ENCODE peak calls at places on chromosomes 1 and 21, in five cellular contexts. One of them, this sample, is unnamed.

GRCh38 chr1:54542120-54542961 is 5.7 kb upstream of the ACOT11 start:
- DNase-seq in NCI-H1694: no peak
- DNase-seq in Kasumi-1: peak
- DNase-seq in left ventricle myocardium inferior: peak
- DNase-seq in Calu3: peak
- DNase-seq in this sample: peak

GRCh38 chr21:46459356-46460112 is 843 bp downstream of the DIP2A start:
- DNase-seq in NCI-H1694: no peak
- DNase-seq in Kasumi-1: peak
- DNase-seq in left ventricle myocardium inferior: peak
- DNase-seq in Calu3: peak
- DNase-seq in this sample: peak

GRCh38 chr1:65469889-65470340 is 49.4 kb downstream of the LEPR start:
- DNase-seq in NCI-H1694: no peak
- DNase-seq in Kasumi-1: no peak
- DNase-seq in left ventricle myocardium inferior: no peak
- DNase-seq in Calu3: no peak
- DNase-seq in this sample: no peak

GRCh38 chr1:159005676-159006075 is 4.0 kb upstream of the IFI16 start:
- DNase-seq in NCI-H1694: no peak
- DNase-seq in Kasumi-1: peak
- DNase-seq in left ventricle myocardium inferior: no peak
- DNase-seq in Calu3: no peak
- DNase-seq in this sample: peak

GRCh38 chr1:161484613-161485012 is 20.6 kb upstream of the FCGR2A start:
- DNase-seq in NCI-H1694: no peak
- DNase-seq in Kasumi-1: peak
- DNase-seq in left ventricle myocardium inferior: no peak
- DNase-seq in Calu3: no peak
- DNase-seq in this sample: no peak

GRCh38 chr1:54758678-54759348 is 5.5 kb downstream of the PARS2 start:
- DNase-seq in NCI-H1694: no peak
- DNase-seq in Kasumi-1: no peak
- DNase-seq in left ventricle myocardium inferior: no peak
- DNase-seq in Calu3: no peak
- DNase-seq in this sample: no peak

GRCh38 chr1:26705788-26706237 is 10.0 kb downstream of the ARID1A start:
- DNase-seq in NCI-H1694: no peak
- DNase-seq in Kasumi-1: no peak
- DNase-seq in left ventricle myocardium inferior: no peak
- DNase-seq in Calu3: peak
- DNase-seq in this sample: no peak

GRCh38 chr1:23524716-23525401 is 6.2 kb downstream of the E2F2 start:
- DNase-seq in NCI-H1694: peak
- DNase-seq in Kasumi-1: no peak
- DNase-seq in left ventricle myocardium inferior: no peak
- DNase-seq in Calu3: no peak
- DNase-seq in this sample: no peak

GRCh38 chr1:199226163-199226562 is 587.3 kb downstream of the PTPRC start:
- DNase-seq in NCI-H1694: no peak
- DNase-seq in Kasumi-1: no peak
- DNase-seq in left ventricle myocardium inferior: no peak
- DNase-seq in Calu3: no peak
- DNase-seq in this sample: no peak

GRCh38 chr1:201584510-201584991 is 45.6 kb downstream of the NAV1 start:
- DNase-seq in NCI-H1694: no peak
- DNase-seq in Kasumi-1: no peak
- DNase-seq in left ventricle myocardium inferior: peak
- DNase-seq in Calu3: no peak
- DNase-seq in this sample: no peak

GRCh38 chr1:100699744-100700143 is 19.8 kb upstream of the VCAM1 start:
- DNase-seq in NCI-H1694: no peak
- DNase-seq in Kasumi-1: no peak
- DNase-seq in left ventricle myocardium inferior: no peak
- DNase-seq in Calu3: no peak
- DNase-seq in this sample: no peak

GRCh38 chr1:34131396-34132160 is 33.5 kb downstream of the CSMD2 start:
- DNase-seq in NCI-H1694: no peak
- DNase-seq in Kasumi-1: no peak
- DNase-seq in left ventricle myocardium inferior: no peak
- DNase-seq in Calu3: no peak
- DNase-seq in this sample: no peak

GRCh38 chr1:248905949-248906740 is at the start of gene PGBD2:
- DNase-seq in NCI-H1694: peak
- DNase-seq in Kasumi-1: peak
- DNase-seq in left ventricle myocardium inferior: peak
- DNase-seq in Calu3: peak
- DNase-seq in this sample: peak

GRCh38 chr1:164673584-164674214 is 114.7 kb downstream of the PBX1 start:
- DNase-seq in NCI-H1694: no peak
- DNase-seq in Kasumi-1: no peak
- DNase-seq in left ventricle myocardium inferior: no peak
- DNase-seq in Calu3: no peak
- DNase-seq in this sample: no peak

GRCh38 chr21:45974073-45975016 is 7.2 kb upstream of the COL6A1 start:
- DNase-seq in NCI-H1694: no peak
- DNase-seq in Kasumi-1: no peak
- DNase-seq in left ventricle myocardium inferior: peak
- DNase-seq in Calu3: peak
- DNase-seq in this sample: no peak

GRCh38 chr1:215566556-215567490 is at the start of gene KCTD3:
- DNase-seq in NCI-H1694: peak
- DNase-seq in Kasumi-1: peak
- DNase-seq in left ventricle myocardium inferior: peak
- DNase-seq in Calu3: peak
- DNase-seq in this sample: peak

GRCh38 chr1:16075337-16076002 is 2.0 kb upstream of the FAM131C start:
- DNase-seq in NCI-H1694: no peak
- DNase-seq in Kasumi-1: no peak
- DNase-seq in left ventricle myocardium inferior: peak
- DNase-seq in Calu3: no peak
- DNase-seq in this sample: no peak

GRCh38 chr1:200405273-200405672 is 4.6 kb downstream of the ZNF281 start:
- DNase-seq in NCI-H1694: no peak
- DNase-seq in Kasumi-1: no peak
- DNase-seq in left ventricle myocardium inferior: no peak
- DNase-seq in Calu3: no peak
- DNase-seq in this sample: no peak

GRCh38 chr21:43193651-43194302 is 25.0 kb downstream of the CRYAA start:
- DNase-seq in NCI-H1694: no peak
- DNase-seq in Kasumi-1: no peak
- DNase-seq in left ventricle myocardium inferior: peak
- DNase-seq in Calu3: peak
- DNase-seq in this sample: peak

GRCh38 chr1:31707711-31708110 is 3.9 kb upstream of the COL16A1 start:
- DNase-seq in NCI-H1694: no peak
- DNase-seq in Kasumi-1: peak
- DNase-seq in left ventricle myocardium inferior: no peak
- DNase-seq in Calu3: peak
- DNase-seq in this sample: no peak

GRCh38 chr1:116387551-116387950 is 14.5 kb downstream of the ATP1A1 start:
- DNase-seq in NCI-H1694: no peak
- DNase-seq in Kasumi-1: no peak
- DNase-seq in left ventricle myocardium inferior: no peak
- DNase-seq in Calu3: no peak
- DNase-seq in this sample: no peak

GRCh38 chr1:234827181-234827580 is 217.2 kb upstream of the IRF2BP2 start:
- DNase-seq in NCI-H1694: no peak
- DNase-seq in Kasumi-1: no peak
- DNase-seq in left ventricle myocardium inferior: no peak
- DNase-seq in Calu3: no peak
- DNase-seq in this sample: no peak

GRCh38 chr1:147627435-147628110 is 42.8 kb downstream of the ACP6 start:
- DNase-seq in NCI-H1694: peak
- DNase-seq in Kasumi-1: peak
- DNase-seq in left ventricle myocardium inferior: peak
- DNase-seq in Calu3: peak
- DNase-seq in this sample: peak

GRCh38 chr1:202697038-202697437 is 13.2 kb downstream of the SYT2 start:
- DNase-seq in NCI-H1694: peak
- DNase-seq in Kasumi-1: no peak
- DNase-seq in left ventricle myocardium inferior: no peak
- DNase-seq in Calu3: peak
- DNase-seq in this sample: no peak

GRCh38 chr1:94496076-94496755 is 45.3 kb downstream of the F3 start:
- DNase-seq in NCI-H1694: no peak
- DNase-seq in Kasumi-1: no peak
- DNase-seq in left ventricle myocardium inferior: no peak
- DNase-seq in Calu3: no peak
- DNase-seq in this sample: no peak

GRCh38 chr21:15755125-15755524 is 25.3 kb downstream of the USP25 start:
- DNase-seq in NCI-H1694: no peak
- DNase-seq in Kasumi-1: no peak
- DNase-seq in left ventricle myocardium inferior: no peak
- DNase-seq in Calu3: no peak
- DNase-seq in this sample: no peak

GRCh38 chr1:219668446-219668845 is 55.5 kb upstream of the ZC3H11B start:
- DNase-seq in NCI-H1694: no peak
- DNase-seq in Kasumi-1: no peak
- DNase-seq in left ventricle myocardium inferior: no peak
- DNase-seq in Calu3: no peak
- DNase-seq in this sample: no peak

GRCh38 chr1:231990388-231990787 is 363.8 kb downstream of the DISC1 start:
- DNase-seq in NCI-H1694: no peak
- DNase-seq in Kasumi-1: no peak
- DNase-seq in left ventricle myocardium inferior: no peak
- DNase-seq in Calu3: no peak
- DNase-seq in this sample: no peak

GRCh38 chr1:238029126-238029525 is 138.4 kb upstream of the ZP4 start:
- DNase-seq in NCI-H1694: no peak
- DNase-seq in Kasumi-1: no peak
- DNase-seq in left ventricle myocardium inferior: no peak
- DNase-seq in Calu3: no peak
- DNase-seq in this sample: no peak

GRCh38 chr1:216325336-216325735 is 97.9 kb downstream of the USH2A start:
- DNase-seq in NCI-H1694: no peak
- DNase-seq in Kasumi-1: no peak
- DNase-seq in left ventricle myocardium inferior: no peak
- DNase-seq in Calu3: no peak
- DNase-seq in this sample: no peak

GRCh38 chr1:242129103-242129502 is 130.2 kb upstream of the MAP1LC3C start:
- DNase-seq in NCI-H1694: peak
- DNase-seq in Kasumi-1: peak
- DNase-seq in left ventricle myocardium inferior: no peak
- DNase-seq in Calu3: no peak
- DNase-seq in this sample: peak

GRCh38 chr1:203364806-203365205 is 13.9 kb upstream of the FMOD start:
- DNase-seq in NCI-H1694: no peak
- DNase-seq in Kasumi-1: no peak
- DNase-seq in left ventricle myocardium inferior: no peak
- DNase-seq in Calu3: no peak
- DNase-seq in this sample: no peak

GRCh38 chr1:237478082-237478481 is 412.6 kb downstream of the ZP4 start:
- DNase-seq in NCI-H1694: no peak
- DNase-seq in Kasumi-1: no peak
- DNase-seq in left ventricle myocardium inferior: no peak
- DNase-seq in Calu3: no peak
- DNase-seq in this sample: no peak

GRCh38 chr1:116377564-116378529 is 4.8 kb downstream of the ATP1A1 start:
- DNase-seq in NCI-H1694: no peak
- DNase-seq in Kasumi-1: peak
- DNase-seq in left ventricle myocardium inferior: peak
- DNase-seq in Calu3: no peak
- DNase-seq in this sample: no peak

GRCh38 chr1:206915085-206915735 is 6.5 kb downstream of the FCMR start:
- DNase-seq in NCI-H1694: no peak
- DNase-seq in Kasumi-1: no peak
- DNase-seq in left ventricle myocardium inferior: no peak
- DNase-seq in Calu3: no peak
- DNase-seq in this sample: no peak

GRCh38 chr1:48036693-48037386 is 39.7 kb upstream of the TRABD2B start:
- DNase-seq in NCI-H1694: no peak
- DNase-seq in Kasumi-1: no peak
- DNase-seq in left ventricle myocardium inferior: no peak
- DNase-seq in Calu3: no peak
- DNase-seq in this sample: no peak

GRCh38 chr1:225427249-225428065 is at the start of gene LBR:
- DNase-seq in NCI-H1694: peak
- DNase-seq in Kasumi-1: peak
- DNase-seq in left ventricle myocardium inferior: peak
- DNase-seq in Calu3: no peak
- DNase-seq in this sample: peak

GRCh38 chr21:38819719-38820147 is 14.0 kb downstream of the ETS2 start:
- DNase-seq in NCI-H1694: no peak
- DNase-seq in Kasumi-1: no peak
- DNase-seq in left ventricle myocardium inferior: no peak
- DNase-seq in Calu3: peak
- DNase-seq in this sample: no peak

GRCh38 chr1:151513626-151514101 is 2.5 kb downstream of the CGN start:
- DNase-seq in NCI-H1694: no peak
- DNase-seq in Kasumi-1: no peak
- DNase-seq in left ventricle myocardium inferior: no peak
- DNase-seq in Calu3: peak
- DNase-seq in this sample: peak